ENCODE peak calls at places on chromosome 10, in four cellular contexts. E is WTC11, K is neural progenitor cell, B is upper lobe of right lung. C is an unnamed sample.

GRCh38 chr10:17431871-17432311 is 22.5 kb downstream of the ST8SIA6 start:
- DNase-seq in E (no peak), K (no peak), B (no peak), C (no peak)

GRCh38 chr10:76942556-76943416 is 694.8 kb downstream of the KCNMA1 start:
- DNase-seq in E (no peak), K (no peak), B (no peak), C (no peak)

GRCh38 chr10:9579110-9579705 is 1438.5 kb upstream of the CELF2 start:
- DNase-seq in E (no peak), K (no peak), B (no peak), C (no peak)

GRCh38 chr10:42753126-42753506 is 29.5 kb upstream of the BMS1 start:
- DNase-seq in E (peak), K (peak), B (peak), C (no peak)

GRCh38 chr10:64071218-64071617 is 550.0 kb downstream of the REEP3 start:
- DNase-seq in E (no peak), K (no peak), B (no peak), C (no peak)

GRCh38 chr10:104201636-104202035 is 30.5 kb downstream of the CFAP43 start:
- DNase-seq in E (no peak), K (no peak), B (no peak), C (no peak)

GRCh38 chr10:122419016-122419415 is 35.4 kb upstream of the ARMS2 start:
- DNase-seq in E (no peak), K (no peak), B (no peak), C (no peak)

GRCh38 chr10:63157845-63158624 is 24.9 kb downstream of the NRBF2 start:
- DNase-seq in E (peak), K (peak), B (no peak), C (no peak)

GRCh38 chr10:131658476-131659110 is 242.2 kb upstream of the PPP2R2D start:
- DNase-seq in E (peak), K (no peak), B (peak), C (peak)

GRCh38 chr10:44391981-44392380 is 7.1 kb upstream of the CXCL12 start:
- DNase-seq in E (no peak), K (no peak), B (no peak), C (peak)

GRCh38 chr10:124300735-124301134 is 118.0 kb downstream of the OAT start:
- DNase-seq in E (no peak), K (no peak), B (no peak), C (no peak)

GRCh38 chr10:104614245-104614831 is 26.8 kb upstream of the SORCS3 start:
- DNase-seq in E (peak), K (peak), B (no peak), C (no peak)

GRCh38 chr10:34637419-34637911 is 177.6 kb downstream of the PARD3 start:
- DNase-seq in E (peak), K (peak), B (peak), C (no peak)

GRCh38 chr10:127576751-127577161 is 27.6 kb downstream of the NPS start:
- DNase-seq in E (no peak), K (no peak), B (no peak), C (no peak)

GRCh38 chr10:77925410-77925794 is 1.2 kb downstream of the DLG5 start:
- DNase-seq in E (no peak), K (no peak), B (no peak), C (no peak)

GRCh38 chr10:25808372-25808771 is 125.7 kb upstream of the MYO3A start:
- DNase-seq in E (no peak), K (no peak), B (no peak), C (no peak)

GRCh38 chr10:48464871-48465736 is 139.8 kb downstream of the ARHGAP22 start:
- DNase-seq in E (no peak), K (peak), B (peak), C (no peak)

GRCh38 chr10:25261571-25261970 is 86.8 kb downstream of the GPR158 start:
- DNase-seq in E (no peak), K (no peak), B (no peak), C (no peak)

GRCh38 chr10:93075369-93076221 is 1.9 kb downstream of the CYP26A1 start:
- DNase-seq in E (no peak), K (peak), B (no peak), C (no peak)

GRCh38 chr10:51748959-51749358 is 49.6 kb upstream of the CSTF2T start:
- DNase-seq in E (no peak), K (no peak), B (no peak), C (no peak)

GRCh38 chr10:132984801-132985545 is 42.6 kb upstream of the CFAP46 start:
- DNase-seq in E (peak), K (peak), B (peak), C (peak)

GRCh38 chr10:17835688-17836087 is 26.5 kb downstream of the MRC1 start:
- DNase-seq in E (no peak), K (peak), B (no peak), C (no peak)

GRCh38 chr10:12403119-12403518 is 53.8 kb downstream of the CAMK1D start:
- DNase-seq in E (no peak), K (no peak), B (no peak), C (no peak)

GRCh38 chr10:72315611-72316385 is 38.9 kb downstream of the DNAJB12 start:
- DNase-seq in E (no peak), K (no peak), B (peak), C (no peak)

GRCh38 chr10:132938472-132939329 is 3.7 kb downstream of the CFAP46 start:
- DNase-seq in E (peak), K (peak), B (peak), C (no peak)

GRCh38 chr10:118615888-118616287 is 20.4 kb upstream of the PRLHR start:
- DNase-seq in E (no peak), K (no peak), B (no peak), C (no peak)

GRCh38 chr10:89426230-89426868 is 12.0 kb downstream of the IFIT5 start:
- DNase-seq in E (no peak), K (peak), B (no peak), C (no peak)

GRCh38 chr10:103545366-103545765 is 51.9 kb downstream of the NEURL1 start:
- DNase-seq in E (no peak), K (no peak), B (peak), C (no peak)

GRCh38 chr10:21031232-21031790 is 134.2 kb upstream of the NEBL start:
- DNase-seq in E (no peak), K (peak), B (no peak), C (no peak)

DNA sequence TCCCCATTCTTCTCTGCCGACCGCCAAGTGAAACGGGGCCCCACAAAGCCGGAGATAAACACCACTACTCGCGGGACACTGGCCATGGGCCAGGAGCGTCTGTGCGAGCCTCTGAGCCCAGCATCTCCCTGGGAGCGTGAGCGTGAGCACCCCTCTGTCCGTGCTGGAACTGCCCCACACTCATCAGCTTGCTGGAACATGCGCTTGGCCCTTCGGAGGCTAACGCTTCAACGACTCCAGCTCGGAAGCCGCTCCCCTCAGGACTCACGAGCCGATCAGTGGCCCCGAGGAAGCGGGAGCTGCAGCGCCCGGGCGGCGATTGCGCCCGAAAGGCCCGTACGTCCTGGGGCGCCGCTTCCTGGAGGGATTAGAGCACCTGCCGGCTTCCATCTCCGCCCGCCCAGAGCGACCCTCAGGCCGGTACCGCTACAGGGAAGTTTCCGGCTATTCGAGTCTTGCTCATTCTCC is 1.2 kb downstream of the TLL2 start:
- DNase-seq in E (peak), K (peak), B (no peak), C (no peak)
- TF ChIP-seq CTCF in E (no peak), K (no peak), B (no peak), C (no peak)

GRCh38 chr10:14555806-14556205 is 218.9 kb downstream of the FAM107B start:
- DNase-seq in E (no peak), K (peak), B (no peak), C (no peak)

GRCh38 chr10:14554843-14555205 is 219.9 kb downstream of the FAM107B start:
- DNase-seq in E (no peak), K (no peak), B (no peak), C (no peak)

GRCh38 chr10:14558025-14558424 is 216.7 kb downstream of the FAM107B start:
- DNase-seq in E (no peak), K (no peak), B (no peak), C (no peak)

GRCh38 chr10:14557573-14557972 is 217.1 kb downstream of the FAM107B start:
- DNase-seq in E (no peak), K (no peak), B (no peak), C (no peak)

DNA sequence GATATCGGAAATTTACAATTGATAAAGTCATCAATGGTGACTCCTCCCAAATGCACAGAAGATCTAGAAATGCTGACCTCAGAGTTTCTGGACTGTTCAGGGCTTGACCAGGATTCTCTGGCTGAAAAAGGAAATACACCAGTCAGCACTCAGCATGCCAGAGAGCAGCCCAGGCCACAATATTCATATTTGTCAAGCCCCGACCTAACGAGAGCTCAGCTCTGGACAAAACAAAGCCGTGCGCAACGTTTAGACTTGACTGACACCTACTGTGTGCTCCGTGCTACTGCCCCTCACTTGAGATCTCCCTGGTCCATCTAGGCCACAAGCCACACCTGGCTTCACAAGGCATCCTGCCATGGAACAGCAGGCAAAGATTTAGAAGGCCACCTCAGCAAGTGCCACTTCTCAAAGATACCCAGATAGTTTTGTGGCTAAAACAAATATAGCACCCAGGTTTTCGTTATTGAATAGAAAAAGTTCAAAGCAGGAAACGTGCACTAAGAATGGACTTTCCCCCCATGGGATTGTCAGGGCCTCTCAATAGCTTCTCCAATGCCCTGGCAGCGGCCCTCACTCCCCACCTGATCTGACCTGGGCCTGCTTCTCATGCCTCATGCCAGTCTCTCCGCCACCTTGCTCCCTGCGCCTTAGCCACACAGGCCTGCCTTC is 218.3 kb downstream of the FAM107B start:
- DNase-seq in E (peak), K (peak), B (no peak), C (no peak)
- TF ChIP-seq CTCF in E (no peak), K (peak), B (no peak), C (peak)

DNA sequence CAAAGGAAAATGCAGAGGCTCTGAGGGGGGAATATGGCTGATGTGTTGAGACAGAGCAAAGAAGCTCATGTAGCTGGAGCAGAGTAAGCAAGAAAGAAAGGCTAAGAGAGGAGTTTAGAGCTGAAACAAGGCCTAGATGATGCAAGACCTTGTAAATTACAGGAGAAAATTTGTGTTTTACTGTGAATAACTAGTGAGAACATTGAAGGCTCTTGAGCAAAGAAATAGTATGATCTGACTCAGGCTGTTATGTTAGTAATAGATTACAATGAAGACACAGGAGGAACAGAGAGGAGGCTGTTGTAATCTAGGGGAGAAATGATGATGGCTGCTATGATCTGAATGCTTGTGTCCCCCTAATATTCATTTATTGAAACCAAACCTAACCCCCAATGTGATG is 395.1 kb downstream of the HTR7 start:
- DNase-seq in E (no peak), K (no peak), B (no peak), C (no peak)
- TF ChIP-seq CTCF in E (no peak), K (no peak), B (no peak), C (no peak)

GRCh38 chr10:31352436-31353226 is 33.6 kb downstream of the ZEB1 start:
- DNase-seq in E (no peak), K (no peak), B (no peak), C (no peak)

GRCh38 chr10:31350891-31351290 is 31.9 kb downstream of the ZEB1 start:
- DNase-seq in E (no peak), K (no peak), B (no peak), C (no peak)

GRCh38 chr10:31358688-31359330 is 39.8 kb downstream of the ZEB1 start:
- DNase-seq in E (no peak), K (no peak), B (no peak), C (no peak)

GRCh38 chr10:31347705-31348104 is 28.7 kb downstream of the ZEB1 start:
- DNase-seq in E (no peak), K (no peak), B (no peak), C (no peak)

DNA sequence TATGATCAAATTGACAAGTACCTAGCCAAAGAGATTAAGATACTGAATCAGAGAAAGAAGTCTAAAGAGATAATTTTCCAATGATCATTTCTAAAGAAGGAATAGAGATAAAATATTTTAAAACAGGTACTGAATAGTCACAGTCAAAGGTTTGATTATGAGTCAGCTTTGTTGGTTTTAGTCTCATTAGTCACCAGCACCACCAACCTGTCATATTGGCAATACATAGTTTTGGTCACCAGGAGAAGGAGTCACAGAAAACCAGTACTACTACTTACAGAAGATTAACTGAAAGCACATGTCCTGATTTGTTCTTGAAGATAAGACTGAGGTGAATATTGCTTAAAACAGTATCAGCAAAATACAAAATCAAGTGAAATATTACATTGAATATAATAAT is 34.6 kb downstream of the ZEB1 start:
- DNase-seq in E (no peak), K (no peak), B (no peak), C (no peak)
- TF ChIP-seq CTCF in E (no peak), K (no peak), B (no peak), C (peak)

DNA sequence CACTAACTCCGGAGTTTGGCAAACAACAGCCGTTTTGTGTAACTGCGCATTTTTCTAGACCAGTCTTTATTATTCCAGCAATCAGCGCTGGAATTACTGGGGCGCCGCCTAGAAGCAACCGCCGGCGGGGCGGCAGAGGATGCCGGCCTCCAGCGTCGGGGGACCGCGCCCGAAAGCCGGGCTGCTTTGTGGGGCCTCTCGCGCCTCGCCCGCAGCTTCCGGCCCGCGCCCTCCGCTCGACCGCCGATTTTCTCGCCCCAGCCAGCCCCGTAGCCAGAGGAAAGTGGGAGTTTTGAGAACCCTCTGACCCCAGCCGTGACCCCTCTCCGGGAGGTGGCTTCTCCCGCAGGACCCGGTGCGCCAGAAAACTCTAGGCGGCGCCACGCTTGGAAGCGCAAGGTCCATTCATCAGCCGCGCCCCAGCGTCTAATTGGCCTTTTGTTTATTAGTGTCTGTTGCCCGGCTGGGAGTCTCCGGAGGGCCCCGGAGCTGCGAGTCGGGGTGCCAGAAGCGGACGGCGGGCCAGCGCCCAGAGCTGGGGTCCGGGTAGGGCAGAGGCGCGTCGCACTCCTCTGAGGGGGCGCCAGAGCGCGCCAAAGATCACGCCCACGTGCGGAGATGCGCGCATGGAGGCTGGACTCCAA is 10.7 kb downstream of the EMX2 start:
- DNase-seq in E (peak), K (peak), B (no peak), C (no peak)
- TF ChIP-seq CTCF in E (no peak), K (peak), B (no peak), C (peak)

GRCh38 chr10:33390046-33390445 is 55.6 kb upstream of the NRP1 start:
- DNase-seq in E (no peak), K (no peak), B (no peak), C (no peak)

GRCh38 chr10:33386926-33387325 is 52.5 kb upstream of the NRP1 start:
- DNase-seq in E (no peak), K (no peak), B (no peak), C (no peak)

GRCh38 chr10:33387720-33388119 is 53.3 kb upstream of the NRP1 start:
- DNase-seq in E (no peak), K (no peak), B (no peak), C (no peak)

GRCh38 chr10:33388325-33388724 is 53.9 kb upstream of the NRP1 start:
- DNase-seq in E (no peak), K (no peak), B (no peak), C (no peak)

DNA sequence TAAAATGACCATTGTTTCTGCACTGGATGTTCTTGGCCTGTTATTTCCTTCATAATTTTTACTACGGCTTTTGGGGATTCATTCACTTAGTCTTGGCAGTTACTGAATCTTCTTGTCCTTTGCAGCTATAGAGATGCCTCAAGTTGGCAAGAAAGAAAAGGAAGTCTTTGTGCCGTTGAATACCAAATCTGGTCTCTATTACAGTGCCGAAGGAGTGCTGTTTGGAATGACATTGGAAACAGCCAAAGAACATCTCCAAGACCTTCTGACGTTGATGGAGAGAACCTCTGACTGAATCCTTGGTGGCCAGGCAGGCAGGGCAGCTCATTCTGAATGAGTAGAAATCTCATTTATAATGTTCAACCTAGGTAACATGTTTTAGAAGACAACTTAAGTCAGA is 54.3 kb upstream of the NRP1 start:
- DNase-seq in E (no peak), K (no peak), B (no peak), C (no peak)
- TF ChIP-seq CTCF in E (no peak), K (no peak), B (no peak), C (no peak)

DNA sequence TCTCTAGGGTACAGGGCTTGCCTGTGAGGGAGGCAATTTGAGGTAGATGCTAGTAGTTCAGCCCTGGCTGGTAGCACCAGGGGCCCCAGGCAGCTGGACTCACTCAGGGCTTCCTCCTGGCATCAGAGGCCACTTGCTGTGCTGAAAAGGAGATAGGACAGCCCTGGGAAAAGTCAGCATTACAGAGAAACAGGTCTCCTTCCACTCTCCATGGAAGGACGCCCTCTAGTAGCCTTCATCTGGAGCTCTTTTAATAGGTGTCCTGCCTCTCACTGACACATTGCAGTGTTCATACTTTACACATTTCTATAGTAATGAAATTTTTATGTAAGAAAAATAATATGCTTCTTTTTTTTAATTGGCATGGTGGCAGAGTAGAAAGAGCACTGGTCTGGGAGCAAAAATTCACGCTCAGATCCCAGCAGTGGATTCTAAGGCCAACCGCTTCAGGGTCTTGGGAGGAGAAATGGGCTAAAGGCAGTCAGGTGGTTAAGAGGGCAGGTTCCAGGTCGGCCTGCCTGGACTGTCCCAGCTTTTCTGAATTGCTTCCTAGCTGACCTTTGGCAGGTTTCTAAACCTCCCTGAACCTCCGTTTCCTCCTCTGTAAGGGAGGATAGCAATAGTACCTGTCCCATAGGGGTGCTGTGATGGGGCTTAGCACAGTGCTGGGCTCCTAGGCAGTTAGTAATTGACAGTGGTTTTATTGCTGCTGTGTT is 35.8 kb downstream of the AIFM2 start:
- DNase-seq in E (no peak), K (no peak), B (peak), C (peak)
- TF ChIP-seq CTCF in E (no peak), K (no peak), B (no peak), C (no peak)

DNA sequence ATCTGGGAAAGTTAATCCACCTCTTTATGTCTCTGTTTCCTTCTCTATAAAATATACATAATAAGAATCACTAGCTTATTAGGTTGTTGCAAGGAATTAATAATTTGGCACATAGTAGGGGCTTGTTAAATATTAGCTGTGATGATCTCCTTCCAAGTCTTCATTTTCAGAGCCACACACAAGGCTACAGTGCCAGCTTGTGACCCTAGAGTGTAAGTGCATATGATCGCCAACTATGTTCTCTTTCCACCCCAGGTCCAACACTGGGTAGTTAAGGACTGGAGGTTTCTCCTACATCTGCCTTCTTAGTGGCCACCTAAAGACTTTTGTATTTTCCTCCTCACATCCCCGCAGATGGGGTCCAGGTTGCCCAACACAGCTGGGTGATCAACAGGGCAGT is 17.9 kb upstream of the ACSM6 start:
- DNase-seq in E (no peak), K (no peak), B (no peak), C (no peak)
- TF ChIP-seq CTCF in E (no peak), K (peak), B (no peak), C (peak)

C was measured in chondrocyte.